ENCODE peak calls at places on chromosomes 6 and 20, in ten cellular contexts. Z is effector memory CD4-positive, alpha-beta T cell; M is kidney; K is mucosa of descending colon; N is BJ; C is brain microvascular endothelial cell; Q is right cardiac atrium; O is coronary artery; L is left ventricle myocardium inferior; G is AG04450. V is an unnamed sample.

GRCh38 chr6:92777146-92777740 is 642.1 kb downstream of the EPHA7 start:
- DNase-seq in G (no peak), Q (no peak), O (no peak), N (no peak), Z (no peak), C (no peak), L (no peak), K (no peak), M (no peak), V (peak; percentile 25)

GRCh38 chr6:24439858-24440539 is 37.3 kb downstream of the MRS2 start:
- DNase-seq in G (no peak), Q (no peak), M (no peak), O (no peak), Z (no peak), N (no peak), L (no peak), C (no peak), K (no peak), V (no peak)

GRCh38 chr6:145036236-145036635 is 699.1 kb downstream of the EPM2A start:
- DNase-seq in Z (no peak), L (no peak), O (no peak), M (no peak), N (no peak), C (no peak), G (no peak), K (no peak), Q (no peak), V (no peak)

GRCh38 chr6:40713002-40713719 is 126.0 kb upstream of the LRFN2 start:
- DNase-seq in N (no peak), K (no peak), M (no peak), Z (no peak), C (peak; percentile 20), Q (no peak), O (no peak), L (no peak), G (no peak), V (no peak)

GRCh38 chr6:4180653-4181255 is 45.4 kb upstream of the ECI2 start:
- DNase-seq in Z (no peak), M (no peak), O (no peak), K (no peak), L (no peak), N (no peak), C (no peak), G (peak; percentile 20), Q (no peak), V (peak; percentile 23)

GRCh38 chr6:161166176-161166575 is 107.7 kb downstream of the AGPAT4 start:
- DNase-seq in K (no peak), Z (no peak), O (no peak), L (no peak), G (no peak), M (no peak), Q (no peak), C (no peak), N (no peak), V (no peak)

GRCh38 chr6:156809446-156810178 is 32.4 kb downstream of the ARID1B start:
- DNase-seq in Z (no peak), K (no peak), C (no peak), L (no peak), N (no peak), O (no peak), G (no peak), M (no peak), Q (no peak), V (no peak)

GRCh38 chr20:25293507-25293906 is 45.6 kb downstream of the PYGB start:
- DNase-seq in K (no peak), N (no peak), Z (no peak), Q (peak; percentile 45), L (no peak), O (no peak), M (no peak), G (no peak), C (no peak), V (no peak)

DNA sequence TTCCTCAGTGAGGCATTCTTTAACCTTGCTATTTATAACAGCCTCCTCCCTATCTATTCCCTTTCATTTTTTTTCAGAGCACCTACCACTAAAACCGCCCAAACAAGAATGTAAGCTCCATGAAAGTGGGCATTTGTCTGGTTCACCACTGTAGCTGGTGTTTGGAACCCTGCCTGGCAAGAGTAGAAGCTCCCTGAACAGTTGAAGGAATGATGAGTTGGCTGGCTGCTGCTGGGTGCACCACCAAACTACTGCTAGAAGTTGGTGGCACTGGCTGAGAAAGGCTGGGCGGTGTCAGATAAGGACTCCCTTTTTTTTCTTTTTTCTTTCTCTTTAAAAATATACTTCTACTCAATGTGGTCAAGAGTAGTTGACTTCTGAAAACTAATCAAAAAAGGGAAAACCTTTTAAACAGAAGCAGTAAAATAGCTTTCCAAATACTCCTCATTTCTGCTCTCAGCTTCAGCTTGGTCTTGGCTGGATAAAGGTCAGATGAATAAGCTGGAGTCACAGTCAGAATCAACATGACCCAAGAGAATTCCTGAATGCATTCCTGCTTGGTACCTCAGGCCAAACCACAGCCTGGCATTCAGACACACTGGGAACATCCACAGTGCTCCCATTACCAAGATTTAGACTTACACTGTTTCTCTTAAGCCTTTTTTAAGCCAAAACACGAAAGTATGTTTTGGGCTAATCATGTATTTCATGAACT is 38.0 kb downstream of the RTN4IP1 start:
- DNase-seq in K (no peak), M (no peak), Z (no peak), O (no peak), N (peak; percentile 63), G (peak; percentile 37), C (peak; percentile 62), L (no peak), Q (no peak), V (no peak)
- H3K4me3 ChIP-seq in K (no peak overlapping the region), M (no peak overlapping the region), Z (no peak overlapping the region), O (no peak overlapping the region), N (no peak overlapping the region), G (no peak overlapping the region), C (no peak overlapping the region), L (no peak overlapping the region), Q (no peak overlapping the region), V (no peak overlapping the region)

GRCh38 chr6:154448448-154449096 is 61.9 kb downstream of the CNKSR3 start:
- DNase-seq in N (no peak), K (no peak), C (peak; percentile 86), L (no peak), O (no peak), Z (no peak), M (no peak), G (peak; percentile 86), Q (no peak), V (no peak)

GRCh38 chr6:154445417-154445816 is 65.1 kb downstream of the CNKSR3 start:
- DNase-seq in L (no peak), Z (no peak), C (no peak), O (no peak), G (no peak), M (no peak), K (no peak), N (no peak), Q (no peak), V (no peak)

GRCh38 chr6:154446984-154447383 is 63.5 kb downstream of the CNKSR3 start:
- DNase-seq in M (no peak), Q (no peak), N (no peak), C (no peak), O (no peak), K (no peak), G (no peak), Z (no peak), L (no peak), V (no peak)

GRCh38 chr6:154450498-154450897 is 60.0 kb downstream of the CNKSR3 start:
- DNase-seq in G (no peak), Q (no peak), N (no peak), K (no peak), L (no peak), C (no peak), Z (no peak), M (no peak), O (no peak), V (peak; percentile 69)

DNA sequence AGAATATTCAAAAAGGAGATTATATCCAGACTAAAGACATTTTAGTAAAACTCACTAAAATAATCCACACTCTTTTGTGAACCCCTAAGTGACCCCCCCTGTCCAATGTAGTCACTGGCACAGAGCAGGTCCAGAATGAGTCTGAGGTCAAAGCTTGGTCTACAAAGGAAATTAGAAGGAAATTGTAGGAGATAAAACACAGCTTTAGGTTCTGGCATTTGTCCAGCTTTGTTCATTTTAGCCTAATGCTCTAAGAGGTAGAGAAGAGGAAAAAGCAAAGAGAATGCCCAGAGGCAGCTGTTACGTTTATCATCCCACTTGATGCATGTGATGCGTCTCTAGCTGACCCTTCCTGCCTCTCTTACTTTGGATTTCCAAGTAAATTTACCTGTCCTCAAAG is 62.6 kb downstream of the CNKSR3 start:
- DNase-seq in O (no peak), C (peak; percentile 45), K (no peak), G (peak; percentile 21), L (no peak), Z (no peak), Q (no peak), M (no peak), N (no peak), V (no peak)
- H3K4me3 ChIP-seq in O (peak overlapping the region; percentile 55), C (no peak overlapping the region), K (no peak overlapping the region), G (no peak overlapping the region), L (peak overlapping the region; percentile 37), Z (no peak overlapping the region), Q (peak overlapping the region; percentile 16), M (no peak overlapping the region), N (no peak overlapping the region), V (no peak overlapping the region)

DNA sequence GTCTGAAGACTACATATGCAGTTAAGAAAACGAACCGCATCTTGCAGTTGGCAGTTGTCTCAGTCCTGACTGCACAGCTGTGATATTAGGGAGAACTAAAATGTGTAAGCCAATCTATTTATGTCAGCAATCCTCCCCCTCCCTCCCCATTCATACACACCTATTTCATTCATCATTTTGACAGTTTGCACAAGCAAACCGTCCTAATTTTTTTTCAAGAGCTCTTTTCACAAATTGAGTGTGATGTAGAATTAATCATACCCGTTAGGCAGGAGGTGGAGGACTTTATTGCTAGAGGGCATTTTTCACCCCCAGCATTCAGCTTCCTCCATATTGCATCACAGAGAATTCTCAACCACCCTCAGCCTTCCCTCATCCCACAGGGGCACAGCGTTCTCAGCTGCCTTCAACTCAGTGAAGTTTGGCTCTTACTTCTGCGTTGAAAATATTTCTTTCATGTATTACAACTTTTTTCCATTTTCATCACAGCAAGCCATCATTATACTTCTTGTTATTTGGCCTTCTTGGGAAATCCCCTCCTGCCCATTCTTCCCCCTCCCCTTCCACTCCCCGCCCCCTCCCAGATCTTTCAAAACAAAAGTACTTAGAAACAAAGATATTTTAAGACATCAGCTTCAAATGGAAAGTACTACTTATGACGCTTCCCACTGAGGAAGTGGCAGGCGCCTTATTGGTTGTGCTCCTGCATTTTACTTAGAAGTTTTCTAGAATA is 37.5 kb downstream of the NOX3 start:
- DNase-seq in M (no peak), Q (no peak), O (no peak), L (no peak), K (no peak), N (no peak), Z (peak; percentile 50), G (no peak), C (peak; percentile 61), V (no peak)
- H3K4me3 ChIP-seq in M (peak overlapping the region; percentile 11), Q (peak overlapping the region; percentile 6), O (peak overlapping the region; percentile 37), L (peak overlapping the region; percentile 34), K (no peak overlapping the region), N (no peak overlapping the region), Z (peak overlapping the region; percentile 43), G (no peak overlapping the region), C (peak overlapping the region; percentile 26), V (no peak overlapping the region)

DNA sequence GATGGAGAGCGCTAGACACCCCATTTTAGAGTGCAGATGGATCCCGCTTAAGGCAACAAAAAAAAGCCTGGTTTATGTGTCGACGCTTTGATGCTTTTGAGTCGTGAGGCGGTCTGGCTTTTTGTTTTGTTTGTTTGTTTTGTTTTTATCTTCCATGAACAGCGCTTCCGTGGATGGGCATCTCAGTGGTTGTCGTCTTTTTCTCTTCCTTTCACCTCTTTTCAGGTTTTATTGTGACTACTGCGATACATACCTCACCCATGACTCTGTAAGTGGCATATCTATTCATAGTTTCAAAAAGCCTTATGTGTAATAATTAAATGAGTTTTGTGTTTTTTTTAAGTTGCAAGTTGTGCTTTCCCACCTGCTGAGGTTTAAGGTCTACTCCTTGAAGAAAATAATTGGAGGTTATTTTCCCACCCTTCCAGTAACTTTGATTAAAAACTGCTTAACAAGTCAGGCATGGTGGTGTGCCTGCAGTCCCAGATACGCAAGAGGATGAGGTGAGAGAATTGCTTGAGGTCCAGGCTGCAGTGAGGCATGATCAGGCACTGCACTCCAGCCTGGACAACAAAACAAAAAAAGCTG is 476 bp downstream of the SNRPC start:
- DNase-seq in K (no peak), N (no peak), C (no peak), G (no peak), M (no peak), O (no peak), L (no peak), Q (no peak), Z (no peak), V (no peak)
- H3K4me3 ChIP-seq in K (peak overlapping the region; percentile 44), N (peak overlapping the region; percentile 99), C (peak overlapping the region; percentile 97), G (peak overlapping the region; percentile 97), M (peak overlapping the region; percentile 99), O (peak overlapping the region; percentile 77), L (peak overlapping the region; percentile 74), Q (peak overlapping the region; percentile 67), Z (peak overlapping the region; percentile 99), V (peak overlapping the region; percentile 90)

V was measured in LNCaP clone FGC.